ENCODE peak calls at places on chromosomes 1 and 21, in five cellular contexts. P is fibroblast of mammary gland; C is tibial nerve; Z is C1 segment of cervical spinal cord; A is stimulated activated CD4-positive, alpha-beta T cell treated with anti-CD3 and anti-CD28 coated beads, TNF-alpha, amount 100 ng/mL, for 48 hours. R is an unnamed sample.

GRCh38 chr1:203771901-203772301 is 6.9 kb downstream of the LAX1 start:
- DNase-seq in P (no peak), C (no peak), Z (no peak), A (no peak), R (no peak)

GRCh38 chr1:204217648-204218000 is 3.8 kb upstream of the GOLT1A start:
- DNase-seq in P (no peak), C (no peak), Z (no peak), A (no peak), R (no peak)

GRCh38 chr1:85258536-85259117 is 835 bp downstream of the C1orf52 start:
- DNase-seq in P (no peak), C (no peak), Z (no peak), A (no peak), R (no peak)

GRCh38 chr1:234206651-234207284 is 166.5 kb upstream of the COA6 start:
- DNase-seq in P (peak; percentile 80), C (no peak), Z (no peak), A (no peak), R (no peak)

GRCh38 chr1:43286115-43286514 is 734 bp upstream of the C1orf210 start:
- DNase-seq in P (no peak), C (no peak), Z (no peak), A (no peak), R (no peak)

GRCh38 chr1:9767964-9768668 is 55.6 kb downstream of the CLSTN1 start:
- DNase-seq in P (no peak), C (no peak), Z (no peak), A (peak; percentile 1), R (no peak)

GRCh38 chr1:53362851-53363642 is 35.2 kb upstream of the LRP8 start:
- DNase-seq in P (no peak), C (no peak), Z (no peak), A (no peak), R (no peak)

GRCh38 chr1:97680460-97680859 is 240.4 kb downstream of the DPYD start:
- DNase-seq in P (no peak), C (no peak), Z (no peak), A (no peak), R (no peak)

GRCh38 chr1:20625176-20626097 is 7.8 kb upstream of the PINK1 start:
- DNase-seq in P (no peak), C (no peak), Z (no peak), A (no peak), R (no peak)

GRCh38 chr1:93177991-93178390 is 2.2 kb downstream of the TMED5 start:
- DNase-seq in P (peak; percentile 64), C (no peak), Z (no peak), A (no peak), R (no peak)

GRCh38 chr1:14615539-14616218 is 17.2 kb downstream of the KAZN start:
- DNase-seq in P (no peak), C (no peak), Z (no peak), A (no peak), R (no peak)

GRCh38 chr1:168879906-168880734 is 151.1 kb upstream of the DPT start:
- DNase-seq in P (peak; percentile 22), C (peak; percentile 26), Z (no peak), A (no peak), R (no peak)

GRCh38 chr1:209316929-209317328 is 266.6 kb upstream of the CAMK1G start:
- DNase-seq in P (no peak), C (no peak), Z (no peak), A (no peak), R (no peak)

GRCh38 chr1:81549588-81550127 is 251.1 kb upstream of the ADGRL2 start:
- DNase-seq in P (peak; percentile 67), C (no peak), Z (no peak), A (no peak), R (peak; percentile 59)

GRCh38 chr1:53584446-53585102 is 125.4 kb downstream of the DMRTB1 start:
- DNase-seq in P (no peak), C (no peak), Z (no peak), A (no peak), R (no peak)

GRCh38 chr1:95956215-95956614 is 722.2 kb downstream of the RWDD3 start:
- DNase-seq in P (no peak), C (no peak), Z (no peak), A (no peak), R (no peak)

GRCh38 chr1:94612081-94612480 is 70.5 kb upstream of the F3 start:
- DNase-seq in P (no peak), C (no peak), Z (no peak), A (no peak), R (no peak)

GRCh38 chr1:173408886-173409285 is 68.2 kb upstream of the PRDX6 start:
- DNase-seq in P (no peak), C (no peak), Z (no peak), A (no peak), R (no peak)

GRCh38 chr1:202150607-202151006 is 6.1 kb upstream of the ARL8A start:
- DNase-seq in P (no peak), C (no peak), Z (no peak), A (no peak), R (no peak)

GRCh38 chr1:56506314-56506743 is 73.0 kb downstream of the PLPP3 start:
- DNase-seq in P (no peak), C (no peak), Z (no peak), A (no peak), R (no peak)

GRCh38 chr1:54239603-54240002 is 39.6 kb downstream of the MRPL37 start:
- DNase-seq in P (no peak), C (no peak), Z (no peak), A (no peak), R (no peak)

GRCh38 chr1:20123696-20124450 is 4.5 kb upstream of the PLA2G2D start:
- DNase-seq in P (no peak), C (no peak), Z (no peak), A (no peak), R (no peak)

GRCh38 chr1:2197732-2198165 is 3.2 kb upstream of the FAAP20 start:
- DNase-seq in P (no peak), C (no peak), Z (no peak), A (no peak), R (no peak)

GRCh38 chr1:227913969-227914791 is 33.6 kb downstream of the WNT9A start:
- DNase-seq in P (no peak), C (no peak), Z (no peak), A (no peak), R (peak; percentile 80)

GRCh38 chr1:29164588-29164987 is 17.1 kb downstream of the SRSF4 start:
- DNase-seq in P (no peak), C (no peak), Z (no peak), A (no peak), R (no peak)

GRCh38 chr1:68644521-68644920 is 147.6 kb upstream of the DEPDC1 start:
- DNase-seq in P (no peak), C (no peak), Z (no peak), A (no peak), R (no peak)

GRCh38 chr21:21973806-21974205 is 975.6 kb downstream of the NCAM2 start:
- DNase-seq in P (no peak), C (no peak), Z (no peak), A (no peak), R (no peak)

GRCh38 chr1:178607718-178608408 is 95.0 kb downstream of the TEX35 start:
- DNase-seq in P (no peak), C (no peak), Z (no peak), A (no peak), R (no peak)

GRCh38 chr1:155166373-155167165 is 6.5 kb downstream of the KRTCAP2 start:
- DNase-seq in P (no peak), C (no peak), Z (no peak), A (no peak), R (no peak)

GRCh38 chr1:193406901-193407300 is 220.5 kb upstream of the B3GALT2 start:
- DNase-seq in P (peak; percentile 68), C (no peak), Z (no peak), A (no peak), R (peak; percentile 6)

GRCh38 chr1:47680815-47681475 is 243.1 kb downstream of the FOXD2 start:
- DNase-seq in P (no peak), C (no peak), Z (no peak), A (no peak), R (no peak)

GRCh38 chr21:35036521-35037383 is 12.3 kb downstream of the RUNX1 start:
- DNase-seq in P (no peak), C (no peak), Z (no peak), A (no peak), R (peak; percentile 42)